ENCODE peak calls at places on chromosomes 11 and 22, in six cellular contexts. S is adrenal gland, Z is heart right ventricle, P is PC-9, D is GM12865, Q is OCI-LY7. X is an unnamed sample.

GRCh38 chr11:105582497-105582896 is 27.4 kb upstream of the GRIA4 start:
- DNase-seq in S (no peak), Z (no peak), P (no peak), D (no peak), Q (no peak), X (no peak)

GRCh38 chr22:29032584-29032983 is 29.0 kb downstream of the C22orf31 start:
- DNase-seq in S (peak), Z (no peak), P (peak), D (no peak), Q (no peak), X (no peak)

GRCh38 chr11:102546427-102546826 is 15.9 kb upstream of the MMP7 start:
- DNase-seq in S (no peak), Z (no peak), P (no peak), D (peak), Q (no peak), X (no peak)

GRCh38 chr11:68471360-68472340 is 11.1 kb downstream of the PPP6R3 start:
- DNase-seq in S (no peak), Z (no peak), P (no peak), D (peak), Q (no peak), X (no peak)

GRCh38 chr11:15843309-15843857 is 513.0 kb downstream of the SOX6 start:
- DNase-seq in S (no peak), Z (no peak), P (no peak), D (no peak), Q (no peak), X (no peak)

GRCh38 chr11:34667810-34668582 is 47.1 kb downstream of the EHF start:
- DNase-seq in S (no peak), Z (no peak), P (peak), D (no peak), Q (no peak), X (no peak)

GRCh38 chr11:125624756-125625213 is at the start of gene CHEK1:
- DNase-seq in S (no peak), Z (no peak), P (no peak), D (no peak), Q (no peak), X (no peak)

GRCh38 chr22:22770280-22770871 is 117.2 kb upstream of the IGLL5 start:
- DNase-seq in S (peak), Z (peak), P (peak), D (peak), Q (peak), X (no peak)

GRCh38 chr11:134154441-134154840 is 69.3 kb downstream of the NCAPD3 start:
- DNase-seq in S (no peak), Z (no peak), P (no peak), D (no peak), Q (no peak), X (no peak)

GRCh38 chr11:130637566-130637965 is 189.1 kb downstream of the ADAMTS15 start:
- DNase-seq in S (no peak), Z (no peak), P (no peak), D (peak), Q (no peak), X (no peak)

GRCh38 chr11:131146817-131147490 is 223.5 kb upstream of the NTM start:
- DNase-seq in S (no peak), Z (no peak), P (no peak), D (no peak), Q (no peak), X (no peak)

GRCh38 chr11:47413908-47414684 is 5.7 kb downstream of the SLC39A13 start:
- DNase-seq in S (no peak), Z (no peak), P (no peak), D (no peak), Q (no peak), X (no peak)

GRCh38 chr22:20986365-20986764 is 4.3 kb downstream of the LZTR1 start:
- DNase-seq in S (no peak), Z (no peak), P (no peak), D (no peak), Q (no peak), X (no peak)

GRCh38 chr11:130425156-130425555 is 3.3 kb downstream of the ADAMTS8 start:
- DNase-seq in S (no peak), Z (no peak), P (no peak), D (no peak), Q (no peak), X (no peak)

GRCh38 chr11:71931245-71931602 is 2.4 kb downstream of the RNF121 start:
- DNase-seq in S (no peak), Z (no peak), P (no peak), D (peak), Q (no peak), X (no peak)
- H3K4me3 ChIP-seq in S (no peak), Z (no peak), P (no peak), D (peak), Q (no peak), X (no peak)

DNA sequence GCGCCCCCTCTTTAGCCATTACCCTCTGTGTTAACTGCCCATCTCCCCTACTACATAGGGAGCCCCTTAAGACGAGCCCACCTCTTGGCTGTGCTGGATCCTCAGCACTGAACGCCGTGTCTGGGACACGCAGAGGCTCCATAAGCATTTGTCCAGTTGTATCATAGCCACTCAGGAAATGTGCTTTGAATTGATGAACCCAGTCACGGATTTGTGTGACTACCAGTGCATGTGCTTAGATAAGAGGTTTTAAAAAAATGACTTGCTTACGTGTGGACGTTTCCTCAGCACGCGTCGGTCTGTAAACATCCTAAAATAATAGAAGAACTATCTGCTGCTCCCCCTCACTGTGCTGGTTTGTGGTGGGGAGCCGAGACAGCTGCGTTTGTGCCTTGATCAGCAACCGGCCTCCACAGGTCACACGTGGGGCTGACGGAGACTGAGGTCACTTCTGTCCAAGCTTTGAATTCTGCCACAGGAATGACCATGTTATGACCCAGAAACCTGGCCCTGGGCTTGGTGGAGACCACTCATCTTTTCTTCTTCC is 4.2 kb downstream of the MICAL2 start:
- DNase-seq in S (peak), Z (no peak), P (no peak), D (no peak), Q (no peak), X (no peak)
- H3K4me3 ChIP-seq in S (no peak), Z (no peak), P (no peak), D (no peak), Q (no peak), X (no peak)

DNA sequence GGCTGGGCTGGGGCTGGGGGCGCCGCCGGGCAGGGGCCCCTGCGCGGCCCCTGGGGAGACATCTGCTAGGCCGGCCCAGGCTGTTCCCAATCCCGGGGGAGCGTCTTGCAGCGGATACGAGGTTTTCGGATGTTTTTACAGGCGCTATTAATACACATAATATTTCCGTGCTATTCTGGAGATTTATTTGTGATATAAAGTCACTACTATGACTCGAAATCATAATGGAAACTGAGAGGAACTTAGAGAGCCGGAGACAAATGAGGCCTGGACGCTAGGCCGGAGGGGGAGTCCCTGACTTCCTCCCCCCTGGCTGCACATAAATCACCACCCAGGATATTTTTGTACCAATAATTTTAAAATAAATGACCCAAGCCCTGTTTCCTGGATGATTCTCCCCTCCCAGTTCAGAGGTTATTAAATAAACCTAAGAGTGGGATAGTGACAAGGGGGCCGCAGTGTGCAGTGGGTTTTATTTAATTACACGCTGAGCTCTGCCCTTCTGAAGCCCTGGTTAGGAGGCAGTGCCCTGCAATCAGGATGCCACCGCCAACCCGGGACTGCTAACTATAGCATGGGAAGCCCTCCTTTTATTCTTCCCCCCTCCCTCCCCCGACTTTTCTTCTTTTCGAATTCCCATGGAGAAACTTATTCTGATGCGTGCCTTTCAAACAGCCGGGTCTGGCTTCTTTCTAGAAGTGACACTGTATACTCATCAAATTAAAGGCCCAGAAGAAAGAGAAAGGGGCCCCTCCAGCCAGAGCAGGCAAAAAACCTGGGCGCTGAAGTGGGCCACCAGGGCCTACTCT is 91.5 kb upstream of the ANO1 start:
- DNase-seq in S (no peak), Z (peak), P (no peak), D (no peak), Q (no peak), X (no peak)
- H3K4me3 ChIP-seq in S (no peak), Z (peak), P (no peak), D (no peak), Q (no peak), X (peak)

DNA sequence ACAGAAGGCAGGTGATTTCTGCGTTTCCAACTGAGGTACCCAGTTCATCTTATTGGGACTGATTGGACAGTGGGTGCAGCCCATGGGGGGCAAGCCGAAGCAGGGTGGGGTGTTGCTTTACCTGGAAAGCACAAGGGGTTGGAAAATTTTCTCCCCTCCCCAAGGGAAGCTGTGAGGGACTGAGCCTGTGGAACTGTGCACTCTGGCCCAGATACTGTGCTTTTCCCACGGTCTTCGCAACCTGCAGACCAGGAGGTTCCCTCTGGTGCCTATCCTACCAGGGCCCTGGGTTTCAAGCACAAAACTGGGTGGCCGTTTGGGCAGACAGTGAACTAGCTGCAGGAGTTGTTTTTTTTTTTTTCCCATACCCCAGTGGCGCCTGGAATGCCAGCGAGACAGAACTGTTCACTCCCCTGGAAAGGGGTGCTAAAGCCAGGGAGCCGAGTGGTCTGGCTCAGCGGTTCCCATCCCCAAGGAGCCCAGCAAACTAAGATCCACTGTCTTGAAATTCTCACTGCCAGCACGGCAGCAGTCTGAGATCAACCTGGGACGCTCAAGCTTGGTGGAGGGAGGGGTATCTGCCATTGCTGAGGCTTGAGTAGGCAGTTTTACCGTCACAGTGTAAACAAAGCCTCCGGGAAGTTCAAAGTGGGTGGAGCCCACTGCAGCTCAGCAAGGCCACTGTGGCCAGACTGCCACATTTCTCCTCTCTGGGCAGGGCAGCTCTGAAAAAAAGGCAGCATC is 97.2 kb downstream of the JRKL start:
- DNase-seq in S (peak), Z (no peak), P (peak), D (no peak), Q (no peak), X (no peak)
- H3K4me3 ChIP-seq in S (no peak), Z (no peak), P (peak), D (no peak), Q (no peak), X (no peak)

DNA sequence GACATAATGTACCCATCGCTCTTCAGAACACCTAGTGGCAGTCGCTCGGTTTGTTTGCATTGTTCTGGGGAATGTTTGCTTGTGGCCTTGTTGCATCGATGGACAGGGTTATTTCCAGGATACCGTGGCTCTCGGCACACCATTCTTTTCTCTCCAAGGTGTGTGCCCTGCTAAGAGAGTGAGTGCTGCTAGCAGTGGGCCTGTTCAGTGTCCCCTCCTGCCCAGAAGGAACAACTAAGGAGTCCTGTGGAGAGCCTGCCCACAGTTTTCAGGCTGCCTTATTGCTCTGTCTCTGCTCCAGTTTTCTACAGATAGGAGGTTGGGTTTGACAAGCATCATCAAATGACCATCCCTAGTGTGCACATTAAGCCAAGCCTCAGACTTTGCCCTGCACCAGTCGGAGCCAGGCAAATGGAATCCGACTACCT is 1.4 kb downstream of the CRY2 start:
- DNase-seq in S (no peak), Z (no peak), P (no peak), D (no peak), Q (no peak), X (no peak)
- H3K4me3 ChIP-seq in S (no peak), Z (peak), P (peak), D (no peak), Q (peak), X (peak)